ENCODE peak calls at places on chromosomes 16 and 17, in ten cellular contexts. I, Z, Q, D, S, G, J, O, Y and N are unnamed samples.

GRCh38 chr16:1781758-1782407 is 488 bp downstream of the SPSB3 start:
- DNase-seq in Z (no peak), I (no peak), Y (peak; percentile 37), J (no peak), D (no peak), Q (no peak), O (peak; percentile 70), G (peak; percentile 88), S (no peak), N (no peak)

GRCh38 chr17:45370949-45371413 is 54.2 kb upstream of the MAP3K14 start:
- DNase-seq in I (peak; percentile 6), S (peak; percentile 79), G (no peak), J (no peak), Z (no peak), D (no peak), Q (no peak), O (no peak), Y (no peak), N (peak; percentile 44)

GRCh38 chr16:396605-397004 is 394 bp upstream of the NME4 start:
- DNase-seq in D (peak; percentile 65), S (peak; percentile 74), J (no peak), I (peak; percentile 80), Y (peak; percentile 39), G (no peak), Z (no peak), Q (peak; percentile 66), O (peak; percentile 83), N (no peak)

GRCh38 chr17:77800832-77801231 is 157.7 kb upstream of the TNRC6C start:
- DNase-seq in D (no peak), Y (no peak), S (no peak), J (no peak), G (no peak), O (no peak), Z (no peak), Q (no peak), I (peak; percentile 34), N (no peak)

GRCh38 chr16:29665294-29666077 is 2.4 kb downstream of the SPN start:
- DNase-seq in O (no peak), Q (no peak), I (no peak), G (no peak), J (no peak), D (no peak), Z (no peak), Y (no peak), S (no peak), N (no peak)

GRCh38 chr17:56653877-56654276 is 60.4 kb downstream of the NOG start:
- DNase-seq in I (no peak), S (peak; percentile 72), Q (no peak), J (no peak), D (peak; percentile 38), Y (no peak), G (no peak), Z (no peak), O (peak; percentile 32), N (no peak)

GRCh38 chr17:82647593-82648164 is 565 bp downstream of the WDR45B start:
- DNase-seq in O (peak; percentile 89), Q (peak; percentile 77), I (peak; percentile 74), Z (no peak), S (no peak), Y (peak; percentile 55), G (peak; percentile 93), J (peak; percentile 42), D (no peak), N (no peak)

GRCh38 chr17:75783069-75783783 is 1.4 kb upstream of the UNK start:
- DNase-seq in G (no peak), O (peak; percentile 30), Y (no peak), S (peak; percentile 59), D (peak; percentile 52), Q (no peak), J (no peak), Z (peak; percentile 53), I (no peak), N (no peak)

GRCh38 chr16:25897677-25898076 is 205.9 kb downstream of the HS3ST4 start:
- DNase-seq in D (no peak), Z (no peak), Y (no peak), Q (no peak), S (no peak), I (no peak), G (no peak), O (no peak), J (no peak), N (no peak)

GRCh38 chr17:29616300-29617048 is 6.2 kb downstream of the CORO6 start:
- DNase-seq in Y (no peak), S (no peak), Q (peak; percentile 38), O (no peak), D (no peak), G (no peak), J (no peak), Z (no peak), I (no peak), N (no peak)

GRCh38 chr16:54174201-54174600 is 112.4 kb downstream of the IRX3 start:
- DNase-seq in S (no peak), D (no peak), Z (no peak), Y (no peak), O (no peak), J (no peak), I (no peak), G (no peak), Q (no peak), N (no peak)

GRCh38 chr16:30416624-30417298 is 9.4 kb downstream of the ZNF771 start:
- DNase-seq in Y (no peak), Z (no peak), D (no peak), S (no peak), I (no peak), J (no peak), Q (no peak), G (no peak), O (no peak), N (no peak)

GRCh38 chr17:44005527-44005864 is 1.1 kb downstream of the NAGS start:
- DNase-seq in J (no peak), G (no peak), Z (no peak), Q (no peak), O (no peak), Y (no peak), I (no peak), S (no peak), D (no peak), N (no peak)

GRCh38 chr17:44004761-44005526 is 522 bp downstream of the NAGS start:
- DNase-seq in Q (peak; percentile 43), D (no peak), G (peak; percentile 89), J (peak; percentile 36), S (no peak), O (peak; percentile 58), Y (peak; percentile 49), I (no peak), Z (no peak), N (peak; percentile 71)

GRCh38 chr17:44006581-44007345 is 2.3 kb downstream of the NAGS start:
- DNase-seq in O (peak; percentile 98), J (peak; percentile 100), G (peak; percentile 100), Y (peak; percentile 100), S (peak; percentile 97), Q (peak; percentile 97), D (no peak), I (peak; percentile 98), Z (peak; percentile 96), N (peak; percentile 99)

GRCh38 chr17:44007346-44008204 is 3.2 kb downstream of the NAGS start:
- DNase-seq in O (peak; percentile 46), G (peak; percentile 86), Q (no peak), Y (peak; percentile 37), Z (no peak), S (no peak), D (no peak), J (no peak), I (peak; percentile 69), N (no peak)

DNA sequence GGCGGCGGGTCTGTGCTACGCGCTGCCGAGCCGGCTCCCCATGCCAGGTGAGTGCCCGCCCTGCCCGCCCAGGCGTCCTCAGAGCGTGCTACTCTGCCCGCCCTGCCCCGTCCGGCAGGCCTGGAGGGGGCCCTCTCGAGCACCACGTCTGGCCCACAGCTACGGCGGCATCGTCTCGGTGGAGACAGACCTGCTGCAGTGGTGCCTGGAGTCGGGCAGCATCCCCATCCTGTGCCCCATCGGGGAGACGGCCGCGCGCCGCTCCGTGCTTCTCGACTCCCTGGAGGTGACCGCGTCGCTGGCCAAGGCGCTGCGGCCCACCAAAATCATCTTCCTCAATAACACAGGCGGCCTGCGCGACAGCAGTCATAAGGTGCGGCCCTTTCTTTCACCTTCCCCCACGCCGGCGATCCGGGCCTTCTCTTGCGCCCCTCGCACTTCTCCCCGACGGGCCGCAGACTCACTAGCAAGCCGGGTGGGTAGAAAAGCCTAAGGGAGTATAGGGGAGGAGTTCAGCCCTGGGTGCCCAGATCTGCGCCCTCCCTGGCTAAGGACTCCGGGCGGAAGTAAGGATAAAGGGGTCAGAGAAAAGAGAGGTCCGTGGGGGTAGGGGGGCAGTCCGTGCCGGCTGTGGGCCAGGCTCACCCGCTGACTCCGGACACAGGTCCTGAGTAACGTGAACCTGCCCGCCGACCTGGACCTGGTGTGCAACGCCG is 1.6 kb downstream of the NAGS start:
- DNase-seq in G (peak; percentile 91), Q (peak; percentile 48), O (peak; percentile 77), J (peak; percentile 59), Y (peak; percentile 72), S (peak; percentile 32), I (no peak), D (no peak), Z (no peak), N (no peak)
- H3K27ac ChIP-seq in G (peak overlapping the region; percentile 78), Q (no peak overlapping the region), O (no peak overlapping the region), J (peak overlapping the region; percentile 54), Y (peak overlapping the region; percentile 63), S (peak overlapping the region; percentile 83), I (peak overlapping the region; percentile 5), D (no peak overlapping the region), Z (no peak overlapping the region), N (peak overlapping the region; percentile 22)

GRCh38 chr16:11203111-11203623 is 52.8 kb downstream of the SOCS1 start:
- DNase-seq in J (no peak), O (no peak), S (no peak), Y (no peak), Z (no peak), I (no peak), Q (no peak), G (no peak), D (no peak), N (no peak)
- H3K4me1 ChIP-seq in J (peaks cover 32% of the 10 kb centered on the region), O (peaks cover 12% of the 10 kb centered on the region), S (peaks cover 22% of the 10 kb centered on the region), Y (peaks cover 23% of the 10 kb centered on the region), Z (peaks cover 12% of the 10 kb centered on the region), I (no peaks in the 10 kb centered on the region), Q (no peaks in the 10 kb centered on the region), G (peaks cover 35% of the 10 kb centered on the region), D (peaks cover 57% of the 10 kb centered on the region), N (peaks cover 24% of the 10 kb centered on the region)

GRCh38 chr17:50447870-50448573 is 20.7 kb downstream of the CHAD start:
- DNase-seq in J (no peak), S (peak; percentile 53), D (peak; percentile 62), Y (peak; percentile 65), Q (no peak), G (no peak), O (no peak), Z (no peak), I (no peak), N (no peak)
- TF ChIP-seq EP300 in J (no peak), S (no peak), D (no peak), Y (no peak), Q (no peak), G (peak; percentile 53), O (no peak), Z (no peak), I (no peak), N (no peak)

GRCh38 chr17:14464741-14465140 is 163.9 kb downstream of the HS3ST3B1 start:
- DNase-seq in D (no peak), I (no peak), J (no peak), Y (no peak), Q (no peak), O (no peak), G (no peak), S (no peak), Z (no peak), N (no peak)
- H3K27ac ChIP-seq in D (no peak overlapping the region), I (no peak overlapping the region), J (no peak overlapping the region), Y (no peak overlapping the region), Q (no peak overlapping the region), O (no peak overlapping the region), G (no peak overlapping the region), S (no peak overlapping the region), Z (no peak overlapping the region), N (no peak overlapping the region)